ENCODE peak calls at places on chromosome 5, in seven cellular contexts. U is A549, S is SK-N-SH, J is K562, A is HCT116, M is Panc1, W is HepG2. Z is an unnamed sample.
A peak's percentile ranks its signal among the peaks of the same experiment; 100 is the strongest.

GRCh38 chr5:163444526-163444925 is 7.1 kb downstream of the CCNG1 start:
- DNase-seq in W (no peak), M (no peak), U (no peak), J (no peak), A (no peak), S (no peak), Z (no peak)

GRCh38 chr5:167155387-167156051 is 1135.9 kb upstream of the WWC1 start:
- DNase-seq in U (no peak), A (no peak), M (no peak), J (no peak), W (no peak), S (no peak), Z (no peak)

GRCh38 chr5:78604693-78605092 is 43.9 kb downstream of the LHFPL2 start:
- DNase-seq in M (no peak), A (no peak), W (peak; percentile 76), U (no peak), J (no peak), S (no peak), Z (no peak)

GRCh38 chr5:84085387-84086041 is 299.2 kb downstream of the EDIL3 start:
- DNase-seq in A (no peak), U (no peak), W (no peak), S (no peak), M (no peak), J (no peak), Z (no peak)

GRCh38 chr5:57277085-57277484 is 103.2 kb downstream of the GPBP1 start:
- DNase-seq in M (no peak), J (peak; percentile 12), S (peak; percentile 8), U (peak; percentile 28), W (no peak), A (peak; percentile 13), Z (no peak)

GRCh38 chr5:121937762-121938161 is 24.0 kb upstream of the SRFBP1 start:
- DNase-seq in J (no peak), U (no peak), A (no peak), M (no peak), W (no peak), S (peak; percentile 20), Z (no peak)

GRCh38 chr5:10634056-10634455 is 70.2 kb downstream of the ANKRD33B start:
- DNase-seq in M (no peak), W (no peak), J (no peak), A (no peak), S (no peak), U (no peak), Z (no peak)

GRCh38 chr5:115831163-115831768 is 10.1 kb downstream of the ATG12 start:
- DNase-seq in A (no peak), W (peak; percentile 57), U (peak; percentile 50), J (peak; percentile 43), M (no peak), S (peak; percentile 46), Z (peak; percentile 14)

GRCh38 chr5:127028822-127029457 is 1.4 kb downstream of the MARCHF3 start:
- DNase-seq in S (peak; percentile 8), A (no peak), U (no peak), M (no peak), J (peak; percentile 32), W (peak; percentile 68), Z (peak; percentile 51)

GRCh38 chr5:23026252-23027170 is 173.4 kb upstream of the CDH12 start:
- DNase-seq in M (no peak), A (no peak), W (no peak), U (no peak), S (no peak), J (no peak), Z (no peak)

GRCh38 chr5:56601641-56602071 is 213.7 kb upstream of the MAP3K1 start:
- DNase-seq in M (no peak), S (no peak), U (no peak), A (no peak), J (no peak), W (no peak), Z (no peak)

GRCh38 chr5:84384604-84385575 is at the start of gene EDIL3:
- DNase-seq in J (no peak), W (no peak), S (peak; percentile 62), A (no peak), U (peak; percentile 11), M (no peak), Z (no peak)

GRCh38 chr5:96226941-96227552 is 206.0 kb downstream of the PCSK1 start:
- DNase-seq in M (no peak), S (no peak), U (peak; percentile 19), W (no peak), J (no peak), A (no peak), Z (no peak)

GRCh38 chr5:126718246-126718868 is 58.6 kb upstream of the LMNB1 start:
- DNase-seq in J (peak; percentile 20), W (no peak), S (no peak), A (no peak), U (no peak), M (no peak), Z (peak; percentile 11)

GRCh38 chr5:111548992-111549649 is 36.8 kb upstream of the STARD4 start:
- DNase-seq in M (no peak), J (no peak), S (no peak), U (peak; percentile 4), A (no peak), W (no peak), Z (no peak)

GRCh38 chr5:104512063-104512798 is 949.6 kb upstream of the NUDT12 start:
- DNase-seq in W (no peak), A (no peak), J (no peak), U (no peak), M (no peak), S (no peak), Z (no peak)

GRCh38 chr5:139821806-139822552 is 26.4 kb downstream of the PSD2 start:
- DNase-seq in W (no peak), M (no peak), A (no peak), J (no peak), S (no peak), U (no peak), Z (no peak)

GRCh38 chr5:150538007-150538917 is 30.3 kb downstream of the NDST1 start:
- DNase-seq in S (no peak), W (no peak), U (no peak), J (no peak), A (no peak), M (no peak), Z (no peak)

GRCh38 chr5:39148983-39149534 is 70.3 kb downstream of the FYB1 start:
- DNase-seq in W (peak; percentile 5), A (peak; percentile 10), U (peak; percentile 38), M (no peak), J (no peak), S (no peak), Z (no peak)

GRCh38 chr5:138663009-138663408 is 87.8 kb upstream of the HSPA9 start:
- DNase-seq in M (no peak), U (no peak), W (no peak), A (no peak), J (no peak), S (peak; percentile 46), Z (peak; percentile 37)

GRCh38 chr5:125394661-125395280 is 648.3 kb upstream of the ZNF608 start:
- DNase-seq in J (no peak), A (no peak), M (no peak), U (no peak), S (no peak), W (no peak), Z (no peak)

GRCh38 chr5:111225926-111226325 is 1.7 kb downstream of the CAMK4 start:
- DNase-seq in M (no peak), S (peak; percentile 16), U (no peak), W (no peak), J (no peak), A (no peak), Z (no peak)

GRCh38 chr5:75167345-75167744 is 69.3 kb downstream of the ANKRD31 start:
- DNase-seq in W (peak; percentile 34), S (peak; percentile 4), A (peak; percentile 33), M (no peak), J (peak; percentile 7), U (peak; percentile 33), Z (no peak)

DNA sequence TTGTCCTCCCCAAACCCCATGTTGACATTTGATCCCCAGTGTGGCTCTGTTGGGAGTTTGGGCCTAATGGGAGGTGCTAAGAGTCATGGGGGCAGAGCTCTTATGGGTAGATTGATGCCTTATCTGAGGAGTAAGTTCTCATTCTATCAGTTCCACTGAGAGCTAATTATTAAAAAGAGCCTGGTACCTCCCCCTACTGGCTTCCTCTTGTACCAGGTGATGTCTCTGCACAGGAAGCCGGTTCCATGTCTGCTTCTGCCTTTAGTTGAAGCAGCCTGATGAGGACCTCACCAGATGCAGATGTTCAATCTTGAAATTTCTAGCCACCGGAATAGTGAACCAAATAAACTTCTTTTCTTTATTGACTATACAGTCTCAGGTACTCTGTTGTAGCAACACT is 10.8 kb downstream of the GABRB2 start:
- DNase-seq in U (no peak), S (no peak), J (no peak), M (no peak), W (no peak), A (no peak), Z (no peak)
- TF ChIP-seq CTCF in U (no peak), S (no peak), J (no peak), M (peak; percentile 15), W (no peak), A (no peak), Z (no peak)

GRCh38 chr5:181243020-181243520 is 636 bp downstream of the RACK1 start:
- DNase-seq in A (no peak), W (no peak), J (no peak), M (no peak), S (no peak), U (no peak), Z (no peak)

GRCh38 chr5:181246276-181247050 is 2.8 kb upstream of the RACK1 start:
- DNase-seq in M (no peak), J (peak; percentile 94), A (peak; percentile 62), S (peak; percentile 93), W (peak; percentile 74), U (peak; percentile 88), Z (peak; percentile 84)

GRCh38 chr5:181243521-181244307 is at the start of gene RACK1:
- DNase-seq in M (peak; percentile 89), S (peak; percentile 84), U (peak; percentile 92), J (peak; percentile 88), W (peak; percentile 87), A (peak; percentile 81), Z (peak; percentile 90)

GRCh38 chr5:181245427-181246275 is 1.9 kb upstream of the RACK1 start:
- DNase-seq in J (no peak), U (no peak), S (peak; percentile 33), M (no peak), A (no peak), W (no peak), Z (no peak)

GRCh38 chr5:181248277-181248676 is 4.6 kb upstream of the RACK1 start:
- DNase-seq in A (no peak), U (no peak), J (no peak), W (no peak), S (no peak), M (no peak), Z (no peak)
- H3K4me3 ChIP-seq in A (peak overlapping the region; percentile 88), U (peak overlapping the region; percentile 94), J (peak overlapping the region; percentile 85), W (peak overlapping the region; percentile 94), S (peak overlapping the region; percentile 89), M (peak overlapping the region; percentile 87), Z (peak overlapping the region; percentile 76)

GRCh38 chr5:73448451-73449136 is at the start of gene FOXD1:
- DNase-seq in U (peak; percentile 95), A (peak; percentile 92), S (peak; percentile 80), W (peak; percentile 32), J (peak; percentile 60), M (peak; percentile 86), Z (no peak)
- TF ChIP-seq REST in U (no peak), A (no peak), S (peak; percentile 47), W (no peak), J (no peak), M (no peak), Z (no peak)

DNA sequence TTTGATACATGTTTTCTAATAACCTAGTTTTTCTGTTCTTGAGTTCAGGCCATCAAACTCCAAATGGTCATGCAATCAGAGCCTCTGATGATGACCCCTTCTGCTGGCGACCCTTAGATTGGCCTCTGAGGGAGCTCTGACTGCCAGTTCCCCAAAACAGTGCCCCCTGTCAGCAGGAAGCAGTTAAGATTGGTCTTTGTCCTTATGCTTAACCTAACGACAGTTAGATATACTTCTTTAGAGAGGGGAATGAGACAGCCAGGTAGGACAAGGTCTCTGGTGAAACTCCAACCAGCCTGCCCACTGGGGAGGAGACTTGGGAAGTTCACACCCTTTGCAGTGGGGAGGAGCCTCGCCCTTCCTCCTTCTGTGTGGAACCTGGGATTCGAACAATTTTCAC is 390.4 kb upstream of the KIF2A start:
- DNase-seq in M (no peak), A (no peak), S (no peak), W (no peak), J (no peak), U (no peak), Z (no peak)
- TF ChIP-seq CTCF in M (peak; percentile 4), A (no peak), S (no peak), W (no peak), J (no peak), U (no peak), Z (no peak)